ENCODE peak calls at places on chromosomes 4 and X, in six cellular contexts. One of them, this sample, is unnamed. For H3K4me1, the result is how much of the 10 kb centered on the place peaks cover.

GRCh38 chrX:40097492-40098263 is at the start of gene BCOR:
- DNase-seq in endodermal cell: peak
- DNase-seq in lower lobe of right lung: peak
- DNase-seq in testis: peak
- DNase-seq in aorta: peak
- DNase-seq in heart left ventricle: peak
- DNase-seq in this sample: peak

GRCh38 chr4:147839200-147839599 is 107.3 kb downstream of the ARHGAP10 start:
- DNase-seq in testis: no peak
- DNase-seq in aorta: no peak
- DNase-seq in heart left ventricle: no peak
- DNase-seq in endodermal cell: no peak
- DNase-seq in lower lobe of right lung: no peak
- DNase-seq in this sample: no peak

GRCh38 chr4:121156822-121157769 is 7.0 kb downstream of the TNIP3 start:
- DNase-seq in testis: peak
- DNase-seq in lower lobe of right lung: peak
- DNase-seq in heart left ventricle: peak
- DNase-seq in endodermal cell: peak
- DNase-seq in aorta: peak
- DNase-seq in this sample: peak

GRCh38 chr4:154985673-154986072 is 204.6 kb downstream of the RBM46 start:
- DNase-seq in endodermal cell: no peak
- DNase-seq in heart left ventricle: no peak
- DNase-seq in lower lobe of right lung: no peak
- DNase-seq in testis: no peak
- DNase-seq in aorta: no peak
- DNase-seq in this sample: no peak

GRCh38 chrX:1316527-1316926 is 20.1 kb upstream of the IL3RA start:
- DNase-seq in endodermal cell: no peak
- DNase-seq in testis: peak
- DNase-seq in lower lobe of right lung: peak
- DNase-seq in aorta: peak
- DNase-seq in heart left ventricle: peak
- DNase-seq in this sample: peak

GRCh38 chr4:185624248-185624568 is 88.9 kb upstream of the PDLIM3 start:
- DNase-seq in lower lobe of right lung: no peak
- DNase-seq in endodermal cell: no peak
- DNase-seq in heart left ventricle: no peak
- DNase-seq in aorta: no peak
- DNase-seq in testis: no peak
- DNase-seq in this sample: peak

GRCh38 chr4:107640157-107640556 is 79.9 kb downstream of the PAPSS1 start:
- DNase-seq in testis: no peak
- DNase-seq in aorta: no peak
- DNase-seq in heart left ventricle: no peak
- DNase-seq in lower lobe of right lung: no peak
- DNase-seq in endodermal cell: no peak
- DNase-seq in this sample: no peak

GRCh38 chr4:152680988-152681731 is 1.4 kb upstream of the TMEM154 start:
- DNase-seq in endodermal cell: peak
- DNase-seq in lower lobe of right lung: no peak
- DNase-seq in heart left ventricle: no peak
- DNase-seq in aorta: no peak
- DNase-seq in testis: no peak
- DNase-seq in this sample: no peak

GRCh38 chrX:68698955-68699354 is 51.5 kb downstream of the STARD8 start:
- DNase-seq in aorta: no peak
- DNase-seq in testis: no peak
- DNase-seq in lower lobe of right lung: no peak
- DNase-seq in endodermal cell: peak
- DNase-seq in heart left ventricle: no peak
- DNase-seq in this sample: no peak

GRCh38 chrX:153922932-153923857 is 2.9 kb downstream of the ARHGAP4 start:
- DNase-seq in aorta: peak
- DNase-seq in testis: peak
- DNase-seq in heart left ventricle: peak
- DNase-seq in endodermal cell: no peak
- DNase-seq in lower lobe of right lung: peak
- DNase-seq in this sample: peak

GRCh38 chr4:82372502-82372873 is 1.3 kb downstream of the HNRNPD start:
- DNase-seq in lower lobe of right lung: no peak
- DNase-seq in aorta: no peak
- DNase-seq in endodermal cell: peak
- DNase-seq in testis: peak
- DNase-seq in heart left ventricle: peak
- DNase-seq in this sample: no peak

GRCh38 chrX:2576793-2577192 is 76.0 kb upstream of the DHRSX start:
- DNase-seq in aorta: no peak
- DNase-seq in lower lobe of right lung: no peak
- DNase-seq in endodermal cell: no peak
- DNase-seq in testis: no peak
- DNase-seq in heart left ventricle: no peak
- DNase-seq in this sample: no peak

GRCh38 chrX:69124108-69124507 is 41.1 kb downstream of the PJA1 start:
- DNase-seq in heart left ventricle: no peak
- DNase-seq in endodermal cell: no peak
- DNase-seq in lower lobe of right lung: no peak
- DNase-seq in aorta: no peak
- DNase-seq in testis: no peak
- DNase-seq in this sample: no peak

GRCh38 chrX:19629541-19629940 is 114.2 kb upstream of the MAP3K15 start:
- DNase-seq in testis: no peak
- DNase-seq in endodermal cell: no peak
- DNase-seq in aorta: no peak
- DNase-seq in lower lobe of right lung: no peak
- DNase-seq in heart left ventricle: no peak
- DNase-seq in this sample: no peak

DNA sequence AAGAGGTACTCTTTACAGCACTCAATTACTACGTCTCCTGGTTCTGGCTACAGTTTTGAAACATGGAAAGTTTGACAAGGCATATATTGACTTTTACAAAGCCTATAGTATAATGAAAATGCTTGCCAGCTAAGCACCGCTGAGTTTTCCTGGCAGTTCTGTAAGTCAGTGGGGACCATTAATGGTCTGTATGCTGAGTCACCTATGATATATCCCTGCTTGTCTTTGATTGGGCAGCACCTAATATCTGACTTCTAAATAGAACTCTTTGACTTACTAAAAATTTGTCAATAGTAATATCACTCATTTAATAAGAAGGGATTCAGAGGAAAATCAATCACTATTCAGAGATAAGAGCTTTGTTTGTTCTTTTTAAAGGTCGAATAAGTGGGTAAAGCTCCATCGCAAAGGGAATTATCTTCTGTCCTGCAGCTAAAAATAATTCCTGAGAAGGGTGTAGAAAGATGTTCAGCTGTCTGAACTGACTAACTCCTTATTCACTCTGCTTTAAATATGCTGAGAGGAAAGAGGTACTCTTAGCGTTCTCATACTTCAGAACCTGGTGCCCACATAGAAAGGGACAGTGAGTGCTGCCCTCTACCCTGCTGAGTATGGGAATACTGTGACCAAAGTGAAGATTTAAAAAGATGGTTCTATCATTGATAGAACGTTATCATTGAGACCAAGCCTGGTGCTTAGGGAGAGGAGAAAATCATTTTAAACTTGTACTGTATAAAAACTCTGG is 959 bp downstream of the SMPX start:
- DNase-seq in lower lobe of right lung: no peak
- DNase-seq in endodermal cell: no peak
- DNase-seq in heart left ventricle: no peak
- DNase-seq in testis: no peak
- DNase-seq in aorta: no peak
- DNase-seq in this sample: no peak
- H3K27ac ChIP-seq in lower lobe of right lung: no peak
- H3K27ac ChIP-seq in endodermal cell: no peak
- H3K27ac ChIP-seq in heart left ventricle: peak
- H3K27ac ChIP-seq in testis: no peak
- H3K27ac ChIP-seq in aorta: no peak
- H3K27ac ChIP-seq in this sample: peak

GRCh38 chr4:7843831-7844230 is 95.8 kb downstream of the AFAP1 start:
- DNase-seq in testis: no peak
- DNase-seq in lower lobe of right lung: no peak
- DNase-seq in aorta: no peak
- DNase-seq in endodermal cell: no peak
- DNase-seq in heart left ventricle: no peak
- DNase-seq in this sample: no peak
- H3K4me1 ChIP-seq in testis: under half
- H3K4me1 ChIP-seq in lower lobe of right lung: under half
- H3K4me1 ChIP-seq in aorta: under half
- H3K4me1 ChIP-seq in endodermal cell: under half
- H3K4me1 ChIP-seq in heart left ventricle: under half
- H3K4me1 ChIP-seq in this sample: under half

GRCh38 chr4:53686521-53686920 is 95.2 kb upstream of the LNX1 start:
- DNase-seq in heart left ventricle: no peak
- DNase-seq in aorta: no peak
- DNase-seq in testis: no peak
- DNase-seq in lower lobe of right lung: no peak
- DNase-seq in endodermal cell: no peak
- DNase-seq in this sample: no peak
- H3K27ac ChIP-seq in heart left ventricle: no peak
- H3K27ac ChIP-seq in aorta: no peak
- H3K27ac ChIP-seq in testis: no peak
- H3K27ac ChIP-seq in lower lobe of right lung: no peak
- H3K27ac ChIP-seq in endodermal cell: no peak
- H3K27ac ChIP-seq in this sample: no peak

GRCh38 chr4:73683033-73683432 is 57.3 kb upstream of the CXCL8 start:
- DNase-seq in endodermal cell: no peak
- DNase-seq in lower lobe of right lung: no peak
- DNase-seq in testis: no peak
- DNase-seq in aorta: no peak
- DNase-seq in heart left ventricle: no peak
- DNase-seq in this sample: no peak

GRCh38 chr4:73676881-73677323 is 56.7 kb upstream of the RASSF6 start:
- DNase-seq in lower lobe of right lung: no peak
- DNase-seq in endodermal cell: no peak
- DNase-seq in heart left ventricle: no peak
- DNase-seq in aorta: no peak
- DNase-seq in testis: peak
- DNase-seq in this sample: peak

GRCh38 chr4:73682508-73682907 is 57.9 kb upstream of the CXCL8 start:
- DNase-seq in aorta: no peak
- DNase-seq in heart left ventricle: no peak
- DNase-seq in testis: no peak
- DNase-seq in endodermal cell: no peak
- DNase-seq in lower lobe of right lung: no peak
- DNase-seq in this sample: no peak

GRCh38 chr4:73676136-73676535 is 55.9 kb upstream of the RASSF6 start:
- DNase-seq in aorta: no peak
- DNase-seq in lower lobe of right lung: no peak
- DNase-seq in endodermal cell: no peak
- DNase-seq in heart left ventricle: no peak
- DNase-seq in testis: no peak
- DNase-seq in this sample: no peak

GRCh38 chr4:73679836-73680235 is 59.6 kb upstream of the RASSF6 start:
- DNase-seq in endodermal cell: no peak
- DNase-seq in heart left ventricle: no peak
- DNase-seq in lower lobe of right lung: no peak
- DNase-seq in aorta: no peak
- DNase-seq in testis: no peak
- DNase-seq in this sample: no peak
- H3K4me1 ChIP-seq in endodermal cell: under half
- H3K4me1 ChIP-seq in heart left ventricle: under half
- H3K4me1 ChIP-seq in lower lobe of right lung: under half
- H3K4me1 ChIP-seq in aorta: under half
- H3K4me1 ChIP-seq in testis: under half
- H3K4me1 ChIP-seq in this sample: under half

DNA sequence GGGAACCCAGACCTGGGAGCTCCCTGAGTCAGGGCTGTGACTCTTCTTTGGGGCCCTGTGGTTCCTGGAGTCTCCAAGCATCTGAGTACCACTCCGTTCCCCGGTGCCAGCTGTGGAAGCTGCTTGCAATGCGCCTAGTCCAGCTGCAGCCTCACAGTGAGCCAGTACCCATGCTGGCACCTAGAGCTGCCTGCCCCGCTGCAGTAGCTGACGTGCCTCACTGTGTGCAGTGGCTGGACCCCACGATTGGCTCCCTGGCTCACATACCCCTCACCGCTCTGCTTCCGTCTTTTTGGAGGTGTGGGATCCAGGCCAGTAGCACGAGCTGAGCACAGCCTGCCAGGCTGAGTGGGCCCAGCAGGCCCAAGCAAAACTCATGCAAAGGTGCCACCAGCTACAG is 32.1 kb upstream of the PAGE1 start:
- DNase-seq in aorta: no peak
- DNase-seq in heart left ventricle: no peak
- DNase-seq in endodermal cell: no peak
- DNase-seq in testis: no peak
- DNase-seq in lower lobe of right lung: no peak
- DNase-seq in this sample: no peak
- H3K27ac ChIP-seq in aorta: no peak
- H3K27ac ChIP-seq in heart left ventricle: no peak
- H3K27ac ChIP-seq in endodermal cell: no peak
- H3K27ac ChIP-seq in testis: no peak
- H3K27ac ChIP-seq in lower lobe of right lung: no peak
- H3K27ac ChIP-seq in this sample: no peak

GRCh38 chrX:101241531-101241930 is 21.9 kb downstream of the DRP2 start:
- DNase-seq in aorta: no peak
- DNase-seq in heart left ventricle: no peak
- DNase-seq in testis: no peak
- DNase-seq in endodermal cell: no peak
- DNase-seq in lower lobe of right lung: no peak
- DNase-seq in this sample: no peak

GRCh38 chrX:101232316-101232715 is 12.7 kb downstream of the DRP2 start:
- DNase-seq in lower lobe of right lung: no peak
- DNase-seq in endodermal cell: no peak
- DNase-seq in testis: no peak
- DNase-seq in aorta: no peak
- DNase-seq in heart left ventricle: no peak
- DNase-seq in this sample: no peak

GRCh38 chrX:101231080-101231479 is 11.5 kb downstream of the DRP2 start:
- DNase-seq in heart left ventricle: no peak
- DNase-seq in lower lobe of right lung: no peak
- DNase-seq in testis: no peak
- DNase-seq in endodermal cell: no peak
- DNase-seq in aorta: no peak
- DNase-seq in this sample: no peak

GRCh38 chrX:101237041-101237440 is 17.5 kb downstream of the DRP2 start:
- DNase-seq in heart left ventricle: no peak
- DNase-seq in endodermal cell: no peak
- DNase-seq in testis: no peak
- DNase-seq in lower lobe of right lung: no peak
- DNase-seq in aorta: no peak
- DNase-seq in this sample: no peak
- H3K4me1 ChIP-seq in heart left ventricle: under half
- H3K4me1 ChIP-seq in endodermal cell: under half
- H3K4me1 ChIP-seq in testis: under half
- H3K4me1 ChIP-seq in lower lobe of right lung: under half
- H3K4me1 ChIP-seq in aorta: under half
- H3K4me1 ChIP-seq in this sample: under half

GRCh38 chr4:140252742-140253555 is 99.0 kb upstream of the MAML3 start:
- DNase-seq in endodermal cell: peak
- DNase-seq in aorta: peak
- DNase-seq in testis: peak
- DNase-seq in heart left ventricle: peak
- DNase-seq in lower lobe of right lung: peak
- DNase-seq in this sample: peak
- H3K27ac ChIP-seq in endodermal cell: peak
- H3K27ac ChIP-seq in aorta: peak
- H3K27ac ChIP-seq in testis: peak
- H3K27ac ChIP-seq in heart left ventricle: peak
- H3K27ac ChIP-seq in lower lobe of right lung: peak
- H3K27ac ChIP-seq in this sample: peak

This sample was measured in right cardiac atrium.